ENCODE peak calls at places on chromosomes 4 and X, in eight cellular contexts. A, B, D, O, E, X, V and K are unnamed samples.

GRCh38 chrX:7158468-7158990 is 10.6 kb upstream of the PUDP start:
- DNase-seq in A (no peak), B (no peak), D (peak; percentile 3), O (no peak), E (no peak), X (no peak), V (no peak), K (no peak)

GRCh38 chr4:184406915-184407314 is 67.4 kb downstream of the IRF2 start:
- DNase-seq in A (no peak), B (no peak), D (no peak), O (no peak), E (no peak), X (no peak), V (no peak), K (no peak)

GRCh38 chr4:175891863-175892262 is 79.8 kb upstream of the GPM6A start:
- DNase-seq in A (no peak), B (no peak), D (peak; percentile 44), O (peak; percentile 27), E (no peak), X (peak; percentile 4), V (no peak), K (peak; percentile 9)

GRCh38 chr4:78775278-78776030 is 696 bp upstream of the BMP2K start:
- DNase-seq in A (peak; percentile 93), B (peak; percentile 95), D (peak; percentile 75), O (peak; percentile 95), E (peak; percentile 85), X (peak; percentile 85), V (no peak), K (peak; percentile 80)

GRCh38 chr4:158769175-158769831 is 477 bp downstream of the FNIP2 start:
- DNase-seq in A (peak; percentile 66), B (peak; percentile 66), D (peak; percentile 35), O (no peak), E (peak; percentile 55), X (peak; percentile 36), V (no peak), K (peak; percentile 50)

GRCh38 chr4:55363618-55364420 is 17.8 kb downstream of the SRD5A3 start:
- DNase-seq in A (no peak), B (no peak), D (no peak), O (no peak), E (no peak), X (peak; percentile 49), V (no peak), K (no peak)

GRCh38 chr4:89283226-89283974 is 24.2 kb downstream of the GPRIN3 start:
- DNase-seq in A (no peak), B (no peak), D (no peak), O (no peak), E (no peak), X (no peak), V (no peak), K (no peak)

GRCh38 chr4:156255205-156255604 is 301.5 kb upstream of the CTSO start:
- DNase-seq in A (no peak), B (no peak), D (no peak), O (no peak), E (no peak), X (no peak), V (no peak), K (no peak)

GRCh38 chr4:8558080-8558960 is 21.9 kb upstream of the GPR78 start:
- DNase-seq in A (peak; percentile 29), B (no peak), D (no peak), O (peak; percentile 44), E (no peak), X (no peak), V (no peak), K (peak; percentile 78)

GRCh38 chr4:5810770-5811430 is 82.0 kb downstream of the CRMP1 start:
- DNase-seq in A (no peak), B (no peak), D (no peak), O (no peak), E (no peak), X (no peak), V (no peak), K (no peak)

GRCh38 chr4:147117400-147117799 is 171.7 kb upstream of the TTC29 start:
- DNase-seq in A (no peak), B (no peak), D (no peak), O (no peak), E (no peak), X (no peak), V (no peak), K (no peak)

GRCh38 chrX:112865464-112866025 is 24.9 kb upstream of the AMOT start:
- DNase-seq in A (no peak), B (no peak), D (no peak), O (no peak), E (no peak), X (no peak), V (no peak), K (no peak)

GRCh38 chr4:81785338-81785737 is 313.6 kb upstream of the RASGEF1B start:
- DNase-seq in A (no peak), B (no peak), D (no peak), O (no peak), E (no peak), X (no peak), V (no peak), K (no peak)

GRCh38 chrX:51144828-51145442 is 187.7 kb upstream of the NUDT10 start:
- DNase-seq in A (no peak), B (no peak), D (peak; percentile 22), O (peak; percentile 17), E (peak; percentile 39), X (peak; percentile 8), V (no peak), K (peak; percentile 12)

GRCh38 chr4:189187531-189188052 is 753.1 kb upstream of the FRG1 start:
- DNase-seq in A (no peak), B (no peak), D (no peak), O (no peak), E (no peak), X (no peak), V (no peak), K (no peak)

GRCh38 chr4:76930721-76931481 is 18.7 kb upstream of the SEPTIN11 start:
- DNase-seq in A (no peak), B (no peak), D (no peak), O (no peak), E (no peak), X (no peak), V (no peak), K (peak; percentile 60)

GRCh38 chrX:1595711-1596060 is 4.3 kb downstream of the AKAP17A start:
- DNase-seq in A (no peak), B (no peak), D (no peak), O (no peak), E (no peak), X (no peak), V (no peak), K (no peak)

GRCh38 chr4:112516076-112516385 is at the start of gene NEUROG2:
- DNase-seq in A (no peak), B (no peak), D (no peak), O (no peak), E (no peak), X (no peak), V (no peak), K (no peak)

GRCh38 chr4:24248674-24249644 is 335.4 kb downstream of the DHX15 start:
- DNase-seq in A (no peak), B (peak; percentile 63), D (no peak), O (no peak), E (no peak), X (no peak), V (no peak), K (no peak)

GRCh38 chrX:52352551-52352950 is 16.3 kb upstream of the XAGE2 start:
- DNase-seq in A (no peak), B (no peak), D (no peak), O (no peak), E (no peak), X (no peak), V (no peak), K (no peak)

GRCh38 chr4:40540801-40541200 is 88.9 kb downstream of the RBM47 start:
- DNase-seq in A (no peak), B (no peak), D (no peak), O (no peak), E (no peak), X (no peak), V (no peak), K (no peak)

GRCh38 chr4:48944659-48945290 is 38.2 kb upstream of the OCIAD2 start:
- DNase-seq in A (no peak), B (no peak), D (peak; percentile 13), O (no peak), E (peak; percentile 61), X (no peak), V (no peak), K (no peak)

GRCh38 chr4:12724520-12724919 is 759.6 kb downstream of the RAB28 start:
- DNase-seq in A (no peak), B (no peak), D (peak; percentile 11), O (no peak), E (no peak), X (no peak), V (no peak), K (no peak)

GRCh38 chr4:170157670-170158069 is 67.9 kb upstream of the AADAT start:
- DNase-seq in A (no peak), B (no peak), D (no peak), O (no peak), E (no peak), X (no peak), V (no peak), K (no peak)

GRCh38 chr4:73740353-73740778 is at the start of gene CXCL8:
- DNase-seq in A (peak; percentile 78), B (no peak), D (peak; percentile 78), O (peak; percentile 33), E (no peak), X (peak; percentile 76), V (peak; percentile 18), K (peak; percentile 94)

GRCh38 chr4:159290321-159291030 is 187.6 kb downstream of the RAPGEF2 start:
- DNase-seq in A (no peak), B (no peak), D (no peak), O (peak; percentile 25), E (no peak), X (no peak), V (no peak), K (peak; percentile 56)

GRCh38 chrX:150372280-150372679 is 9.2 kb downstream of the MAMLD1 start:
- DNase-seq in A (no peak), B (no peak), D (no peak), O (no peak), E (no peak), X (no peak), V (no peak), K (no peak)

GRCh38 chr4:95155759-95156451 is 392.9 kb downstream of the UNC5C start:
- DNase-seq in A (no peak), B (no peak), D (peak; percentile 28), O (peak; percentile 62), E (no peak), X (peak; percentile 43), V (no peak), K (peak; percentile 2)

GRCh38 chrX:119606508-119607389 is 525 bp upstream of the NKRF start:
- DNase-seq in A (no peak), B (no peak), D (peak; percentile 2), O (peak; percentile 4), E (no peak), X (no peak), V (no peak), K (no peak)

GRCh38 chr4:16729361-16729760 is 169.1 kb downstream of the LDB2 start:
- DNase-seq in A (no peak), B (no peak), D (no peak), O (no peak), E (no peak), X (no peak), V (no peak), K (no peak)

GRCh38 chr4:127219247-127219646 is 413.5 kb upstream of the INTU start:
- DNase-seq in A (no peak), B (no peak), D (no peak), O (no peak), E (no peak), X (no peak), V (no peak), K (no peak)

GRCh38 chr4:41183021-41183553 is 31.3 kb downstream of the APBB2 start:
- DNase-seq in A (no peak), B (no peak), D (no peak), O (no peak), E (no peak), X (no peak), V (no peak), K (no peak)

GRCh38 chrX:95764972-95765451 is 919.6 kb upstream of the DIAPH2 start:
- DNase-seq in A (no peak), B (no peak), D (peak; percentile 28), O (peak; percentile 4), E (no peak), X (peak; percentile 60), V (no peak), K (no peak)

GRCh38 chr4:127957105-127957504 is 7.9 kb downstream of the MFSD8 start:
- DNase-seq in A (no peak), B (no peak), D (no peak), O (no peak), E (no peak), X (no peak), V (no peak), K (no peak)